ENCODE peak calls at places on chromosomes 13 and 19, in six cellular contexts. Z is foreskin fibroblast, S is heart left ventricle, M is posterior cingulate gyrus, L is psoas muscle, I is T-helper 9 cell. B is an unnamed sample.

GRCh38 chr19:50718255-50719118 is 1.1 kb downstream of the SHANK1 start:
- DNase-seq in Z (peak; percentile 55), S (peak; percentile 33), M (no peak), L (peak; percentile 44), I (no peak), B (no peak)

GRCh38 chr13:49353908-49354307 is 90.0 kb downstream of the CAB39L start:
- DNase-seq in Z (peak; percentile 44), S (no peak), M (no peak), L (no peak), I (no peak), B (no peak)

GRCh38 chr19:47681388-47681787 is 31.8 kb upstream of the EHD2 start:
- DNase-seq in Z (no peak), S (no peak), M (no peak), L (no peak), I (no peak), B (no peak)

GRCh38 chr13:49046534-49046933 is 70.8 kb downstream of the FNDC3A start:
- DNase-seq in Z (no peak), S (no peak), M (no peak), L (no peak), I (no peak), B (no peak)

GRCh38 chr13:71864981-71865857 is 1.8 kb downstream of the DACH1 start:
- DNase-seq in Z (peak; percentile 32), S (peak; percentile 45), M (no peak), L (peak; percentile 60), I (no peak), B (peak; percentile 32)

GRCh38 chr13:34349091-34349722 is 531.3 kb downstream of the RFC3 start:
- DNase-seq in Z (peak; percentile 99), S (peak; percentile 77), M (no peak), L (peak; percentile 79), I (no peak), B (peak; percentile 31)

GRCh38 chr19:42206871-42207755 is 10.4 kb downstream of the DEDD2 start:
- DNase-seq in Z (peak; percentile 62), S (peak; percentile 16), M (no peak), L (no peak), I (no peak), B (no peak)

GRCh38 chr13:108155185-108156106 is 59.9 kb downstream of the LIG4 start:
- DNase-seq in Z (peak; percentile 50), S (peak; percentile 29), M (peak; percentile 69), L (no peak), I (peak; percentile 50), B (peak; percentile 63)

GRCh38 chr19:7293795-7294570 is at the start of gene INSR:
- DNase-seq in Z (peak; percentile 96), S (peak; percentile 92), M (peak; percentile 85), L (peak; percentile 95), I (no peak), B (peak; percentile 87)

GRCh38 chr13:36872621-36873020 is 47.4 kb downstream of the SMAD9 start:
- DNase-seq in Z (no peak), S (peak; percentile 50), M (peak; percentile 58), L (no peak), I (no peak), B (no peak)

GRCh38 chr13:44622259-44622658 is 46.1 kb upstream of the TSC22D1 start:
- DNase-seq in Z (no peak), S (no peak), M (no peak), L (no peak), I (no peak), B (no peak)

GRCh38 chr19:2888739-2889224 is 11.9 kb upstream of the ZNF57 start:
- DNase-seq in Z (peak; percentile 22), S (peak; percentile 57), M (no peak), L (peak; percentile 67), I (peak; percentile 12), B (no peak)

GRCh38 chr19:6424190-6424938 is at the start of gene KHSRP:
- DNase-seq in Z (peak; percentile 51), S (peak; percentile 44), M (no peak), L (peak; percentile 65), I (peak; percentile 18), B (no peak)